ENCODE peak calls at places on chromosomes 3 and 15, in ten cellular contexts. K is A549, Z is stomach, G is Peyer's patch, V is H1, D is tibial nerve, X is breast epithelium, Q is uterus, W is IMR-90, B is HepG2. C is an unnamed sample.

GRCh38 chr3:11145888-11146287 is 8.4 kb upstream of the HRH1 start:
- DNase-seq in G (no peak), V (no peak), D (no peak), Z (no peak), K (peak; percentile 74), B (no peak), Q (no peak), X (no peak), W (peak; percentile 95), C (no peak)

GRCh38 chr15:48395532-48396011 is 64.3 kb downstream of the DUT start:
- DNase-seq in Q (peak; percentile 67), V (no peak), X (peak; percentile 30), G (peak; percentile 56), Z (no peak), D (peak; percentile 82), K (no peak), W (peak; percentile 86), B (no peak), C (no peak)

GRCh38 chr3:52231502-52232278 is 6.2 kb upstream of the TLR9 start:
- DNase-seq in Q (peak; percentile 56), G (peak; percentile 89), W (peak; percentile 33), Z (peak; percentile 85), K (peak; percentile 62), B (no peak), V (no peak), D (peak; percentile 45), X (no peak), C (peak; percentile 88)

GRCh38 chr3:53040361-53040820 is 5.5 kb downstream of the SFMBT1 start:
- DNase-seq in W (peak; percentile 18), V (no peak), D (no peak), X (no peak), K (peak; percentile 42), B (peak; percentile 72), Z (no peak), G (no peak), Q (no peak), C (no peak)

GRCh38 chr3:124078978-124079911 is 87.3 kb upstream of the ROPN1 start:
- DNase-seq in D (no peak), Z (no peak), X (peak; percentile 23), Q (no peak), K (peak; percentile 35), B (peak; percentile 40), G (peak; percentile 55), V (no peak), W (peak; percentile 50), C (no peak)

GRCh38 chr3:15476378-15476777 is 45.1 kb downstream of the COLQ start:
- DNase-seq in V (no peak), Q (no peak), Z (no peak), X (no peak), K (no peak), G (no peak), W (peak; percentile 61), B (no peak), D (no peak), C (no peak)

GRCh38 chr3:129486057-129487035 is 42.1 kb upstream of the RHO start:
- DNase-seq in G (no peak), W (peak; percentile 81), V (no peak), Q (no peak), D (no peak), Z (no peak), K (no peak), X (no peak), B (no peak), C (no peak)

GRCh38 chr15:57017024-57017423 is 98.6 kb downstream of the TCF12 start:
- DNase-seq in V (no peak), Q (no peak), D (no peak), X (no peak), B (peak; percentile 15), K (peak; percentile 35), G (no peak), W (peak; percentile 20), Z (no peak), C (no peak)

GRCh38 chr3:16415911-16416310 is 97.6 kb downstream of the RFTN1 start:
- DNase-seq in K (no peak), Z (no peak), G (no peak), D (no peak), W (no peak), V (no peak), X (no peak), Q (no peak), B (no peak), C (no peak)

GRCh38 chr3:264394-265156 is 68.0 kb downstream of the CHL1 start:
- DNase-seq in D (no peak), G (no peak), Z (no peak), Q (no peak), W (peak; percentile 97), B (peak; percentile 99), V (no peak), K (peak; percentile 91), X (no peak), C (no peak)

GRCh38 chr3:95715137-95715536 is 1099.3 kb upstream of the EPHA6 start:
- DNase-seq in K (no peak), X (no peak), Q (no peak), W (no peak), V (no peak), D (no peak), B (no peak), G (no peak), Z (no peak), C (no peak)

GRCh38 chr15:75138016-75138999 is 63.4 kb upstream of the C15orf39 start:
- DNase-seq in W (peak; percentile 10), D (no peak), G (peak; percentile 26), X (no peak), Z (no peak), B (no peak), Q (no peak), K (peak; percentile 29), V (no peak), C (no peak)

GRCh38 chr3:190077646-190078045 is 43.1 kb downstream of the P3H2 start:
- DNase-seq in V (no peak), B (no peak), G (no peak), Z (no peak), K (no peak), D (no peak), Q (no peak), X (no peak), W (no peak), C (no peak)

GRCh38 chr3:16839271-16840110 is 45.3 kb upstream of the PLCL2 start:
- DNase-seq in Z (no peak), D (no peak), V (no peak), W (no peak), B (no peak), K (no peak), X (no peak), G (no peak), Q (no peak), C (peak; percentile 36)

GRCh38 chr15:66997212-66997611 is 68.2 kb upstream of the SMAD3 start:
- DNase-seq in V (no peak), D (no peak), Q (no peak), X (no peak), B (no peak), K (no peak), Z (no peak), G (no peak), W (peak; percentile 80), C (no peak)

GRCh38 chr15:65246026-65246714 is 34.9 kb upstream of the CILP start:
- DNase-seq in V (no peak), K (no peak), G (no peak), W (no peak), B (no peak), D (no peak), Q (peak; percentile 46), X (no peak), Z (no peak), C (no peak)

DNA sequence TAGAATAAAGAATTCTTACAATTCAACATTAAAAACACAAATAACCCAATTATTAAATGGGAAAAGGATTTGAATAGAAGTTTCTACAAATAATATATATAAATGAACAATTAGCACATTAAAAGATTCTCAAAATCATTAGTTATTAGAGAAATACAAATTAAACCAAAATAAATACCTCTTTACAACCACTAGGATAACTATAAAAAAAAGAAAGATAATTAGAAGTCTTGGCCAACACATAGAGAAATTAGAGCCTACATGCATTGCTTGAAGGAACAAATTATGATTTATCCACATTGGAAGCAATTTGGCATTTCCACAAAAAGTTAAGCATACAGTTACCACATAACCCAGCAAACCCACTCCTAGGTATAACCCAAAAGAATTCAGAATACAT is 502.3 kb upstream of the UBE2E2 start:
- DNase-seq in B (no peak), W (no peak), Z (no peak), K (no peak), Q (no peak), D (no peak), V (no peak), G (no peak), X (no peak), C (no peak)
- TF ChIP-seq POLR2A in B (no peak), W (no peak), Z (no peak), K (no peak), Q (no peak), D (no peak), V (no peak), G (no peak), X (no peak), C (no peak)

GRCh38 chr3:56557815-56558170 is 818 bp downstream of the CCDC66 start:
- DNase-seq in W (no peak), D (no peak), K (no peak), G (no peak), V (no peak), Q (no peak), X (no peak), B (no peak), Z (no peak), C (no peak)
- TF ChIP-seq CTCF in W (no peak), D (no peak), K (no peak), G (no peak), V (no peak), Q (no peak), X (peak; percentile 6), B (no peak), Z (peak; percentile 4), C (no peak)

DNA sequence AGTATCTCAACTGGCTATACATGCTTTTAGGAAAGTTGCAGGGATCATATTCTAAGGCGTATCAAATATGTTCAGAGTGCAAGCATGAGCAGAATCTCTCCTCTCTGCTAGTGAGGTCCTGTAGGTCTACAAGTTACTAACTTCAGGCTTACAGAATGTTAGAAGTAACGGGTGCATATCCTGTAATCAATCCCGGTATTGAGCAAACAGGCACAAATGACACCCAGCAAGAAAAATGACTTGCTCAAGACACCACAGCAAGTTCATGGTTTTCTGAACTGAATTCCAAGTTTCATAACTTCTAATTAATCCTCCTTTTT is 353.9 kb upstream of the TPRG1 start:
- DNase-seq in K (no peak), Q (no peak), B (no peak), Z (no peak), G (no peak), V (no peak), W (no peak), X (no peak), D (no peak), C (no peak)
- H3K4me1 ChIP-seq in K (no peaks in the 10 kb centered on the region), Q (no peaks in the 10 kb centered on the region), B (peaks cover 9% of the 10 kb centered on the region), Z (peaks cover 12% of the 10 kb centered on the region), G (no peaks in the 10 kb centered on the region), V (no peaks in the 10 kb centered on the region), W (no peaks in the 10 kb centered on the region), X (no peaks in the 10 kb centered on the region), D (no peaks in the 10 kb centered on the region), C (no peaks in the 10 kb centered on the region)

DNA sequence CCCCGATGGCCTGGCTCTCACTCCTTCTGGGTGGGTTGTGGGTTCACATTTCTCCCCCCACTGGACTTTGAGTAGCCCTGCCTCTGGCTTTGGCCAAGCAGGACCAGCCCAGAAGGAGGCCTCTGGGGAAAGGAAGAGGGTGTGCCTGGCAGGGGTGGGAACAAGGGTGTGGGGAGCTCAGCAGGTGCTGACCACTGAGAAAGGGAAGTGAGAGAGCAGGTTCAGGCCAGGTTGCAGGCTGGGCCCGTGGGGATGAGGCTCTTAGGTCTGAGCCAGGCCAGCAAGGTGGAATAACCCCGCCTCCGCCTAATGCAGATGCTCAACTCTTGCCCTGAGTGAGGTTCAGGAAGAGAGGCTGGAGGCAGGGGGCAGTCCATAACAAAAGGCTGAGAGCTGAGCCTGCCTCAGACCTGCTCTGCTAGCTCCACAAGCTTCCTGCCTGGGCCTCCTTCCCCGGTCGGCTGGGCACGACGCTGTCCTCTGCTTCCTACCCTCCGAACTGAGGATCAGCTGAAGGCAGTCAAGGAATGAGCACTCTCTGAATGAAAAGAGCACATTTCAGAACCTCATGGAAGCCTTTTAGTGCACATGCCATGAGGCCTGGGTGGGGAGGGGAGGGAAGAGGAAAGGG is 82.7 kb downstream of the TLE3 start:
- DNase-seq in Q (no peak), D (no peak), G (peak; percentile 91), X (no peak), Z (peak; percentile 43), V (peak; percentile 51), K (no peak), W (no peak), B (no peak), C (no peak)
- TF ChIP-seq POLR2A in Q (no peak), D (no peak), G (no peak), X (no peak), Z (no peak), V (no peak), K (no peak), W (no peak), B (no peak), C (no peak)

C was measured in right lobe of liver.